ENCODE peak calls at places on chromosome 20, in six cellular contexts. G is neuronal stem cell, O is H9, K is H1, W is IMR-90, L is mesenchymal stem cell. V is an unnamed sample.

GRCh38 chr20:38127011-38127621 is 38.0 kb downstream of the TGM2 start:
- DNase-seq in G (no peak), O (no peak), K (no peak), W (peak), L (peak), V (peak)

GRCh38 chr20:24995741-24996448 is 3.3 kb upstream of the APMAP start:
- DNase-seq in G (no peak), O (peak), K (no peak), W (no peak), L (no peak), V (no peak)

GRCh38 chr20:5835234-5835845 is 85.1 kb downstream of the SHLD1 start:
- DNase-seq in G (no peak), O (no peak), K (no peak), W (peak), L (peak), V (no peak)

GRCh38 chr20:58868795-58869194 is 16.3 kb downstream of the GNAS start:
- DNase-seq in G (no peak), O (peak), K (no peak), W (no peak), L (no peak), V (peak)

GRCh38 chr20:37636212-37636975 is 57.4 kb upstream of the CTNNBL1 start:
- DNase-seq in G (no peak), O (no peak), K (no peak), W (no peak), L (no peak), V (no peak)

GRCh38 chr20:50560867-50561266 is 50.7 kb downstream of the PTPN1 start:
- DNase-seq in G (no peak), O (no peak), K (no peak), W (no peak), L (no peak), V (no peak)

GRCh38 chr20:37914672-37915433 is 11.9 kb downstream of the VSTM2L start:
- DNase-seq in G (peak), O (peak), K (no peak), W (no peak), L (peak), V (no peak)

GRCh38 chr20:61698598-61698960 is 367.1 kb downstream of the TAF4 start:
- DNase-seq in G (no peak), O (no peak), K (no peak), W (no peak), L (no peak), V (no peak)

GRCh38 chr20:19522080-19522801 is 235.8 kb upstream of the RIN2 start:
- DNase-seq in G (no peak), O (no peak), K (no peak), W (no peak), L (no peak), V (no peak)

GRCh38 chr20:11814276-11814675 is 103.4 kb upstream of the BTBD3 start:
- DNase-seq in G (no peak), O (no peak), K (no peak), W (peak), L (peak), V (peak)

GRCh38 chr20:57372157-57372556 is 19.0 kb upstream of the RBM38 start:
- DNase-seq in G (no peak), O (no peak), K (no peak), W (no peak), L (no peak), V (no peak)

GRCh38 chr20:57369601-57370000 is 18.5 kb downstream of the RAE1 start:
- DNase-seq in G (no peak), O (no peak), K (no peak), W (no peak), L (no peak), V (no peak)

GRCh38 chr20:57372581-57373350 is 18.4 kb upstream of the RBM38 start:
- DNase-seq in G (no peak), O (no peak), K (no peak), W (no peak), L (no peak), V (no peak)

GRCh38 chr20:57370316-57370715 is 19.3 kb downstream of the RAE1 start:
- DNase-seq in G (no peak), O (no peak), K (no peak), W (no peak), L (no peak), V (no peak)

DNA sequence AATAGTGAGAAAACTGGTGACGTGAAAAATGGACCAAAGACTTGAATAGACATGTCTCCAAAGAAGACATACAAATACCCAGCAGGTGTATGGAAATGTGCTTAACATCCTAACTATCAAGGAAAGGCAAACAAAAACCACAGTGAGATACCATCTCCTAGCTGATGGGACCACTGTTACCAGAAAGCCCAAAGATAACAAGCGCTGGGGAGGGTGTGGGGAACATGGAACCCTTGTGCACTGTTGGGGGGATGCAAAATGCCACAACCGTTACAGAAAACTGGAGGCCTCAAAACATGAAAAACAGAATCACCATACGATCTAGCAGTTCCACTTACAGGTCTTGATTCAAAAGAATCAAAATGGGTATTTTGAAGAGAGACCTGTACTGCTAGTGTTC is 19.8 kb upstream of the RBM38 start:
- DNase-seq in G (no peak), O (no peak), K (no peak), W (no peak), L (no peak), V (no peak)
- H4K91ac ChIP-seq in G (no peak), O (no peak), K (no peak), W (no peak), L (no peak), V (no peak)

GRCh38 chr20:41392871-41393704 is 26.5 kb upstream of the EMILIN3 start:
- DNase-seq in G (no peak), O (no peak), K (no peak), W (no peak), L (no peak), V (peak)
- H3K27ac ChIP-seq in G (no peak), O (no peak), K (no peak), W (no peak), L (no peak), V (peak)

DNA sequence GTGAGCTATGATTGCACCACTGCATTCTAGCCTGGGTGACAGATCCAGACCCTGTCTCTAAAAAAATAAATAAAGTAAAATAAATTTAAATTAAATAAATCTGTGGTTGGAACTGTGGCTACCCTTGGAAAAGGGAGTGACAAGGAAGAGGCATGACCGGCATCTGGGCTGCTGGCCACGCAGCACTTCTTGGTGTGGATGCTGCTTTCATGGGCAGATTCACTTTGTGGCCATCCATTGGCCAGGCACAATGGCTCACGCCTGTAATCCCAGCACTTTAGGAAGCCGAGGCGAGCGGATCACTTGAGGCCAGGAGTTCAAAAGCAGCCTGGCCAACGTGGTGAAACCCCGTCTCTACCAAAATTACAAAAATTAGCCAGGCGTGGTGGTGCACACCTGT is 16.1 kb downstream of the EBF4 start:
- DNase-seq in G (no peak), O (no peak), K (no peak), W (no peak), L (no peak), V (no peak)
- H3K23ac ChIP-seq in G (no peak), O (no peak), K (no peak), W (no peak), L (no peak), V (no peak)

DNA sequence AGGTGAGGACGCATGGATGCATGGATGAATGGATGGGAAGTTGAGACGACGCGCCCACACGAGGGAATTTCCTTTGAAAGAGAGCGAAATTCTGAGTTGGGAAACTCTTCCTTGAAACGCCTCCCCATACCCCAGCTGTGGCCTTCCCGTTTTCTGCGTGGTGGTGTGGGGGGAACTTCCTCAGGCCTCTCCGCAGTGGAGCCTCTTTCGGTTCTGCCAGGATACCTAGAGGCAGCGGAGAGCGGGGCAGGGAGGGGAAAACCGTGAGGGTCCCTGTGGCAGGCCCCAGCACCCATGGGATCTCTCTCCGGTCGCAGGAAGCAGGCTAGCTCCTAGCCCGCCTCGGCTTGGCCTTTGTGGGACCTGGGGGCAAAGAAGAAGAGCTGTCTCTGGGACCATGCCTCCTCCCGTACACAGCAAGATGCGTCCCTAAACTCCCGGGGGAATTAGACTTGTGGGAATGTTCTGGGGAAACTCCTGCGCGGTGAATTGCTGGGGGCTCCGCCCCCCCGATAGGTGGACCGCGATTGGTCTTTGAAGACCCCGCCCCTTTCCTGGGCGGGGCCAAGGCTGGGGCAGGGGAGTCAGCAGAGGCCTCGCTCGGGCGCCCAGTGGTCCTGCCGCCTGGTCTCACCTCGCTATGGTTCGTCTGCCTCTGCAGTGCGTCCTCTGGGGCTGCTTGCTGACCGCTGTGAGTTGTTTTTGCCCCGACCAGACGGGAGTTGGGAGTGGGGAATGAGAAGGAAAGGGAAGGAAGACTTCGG is at the start of gene CD40:
- DNase-seq in G (peak), O (peak), K (peak), W (peak), L (peak), V (peak)
- H4K91ac ChIP-seq in G (no peak), O (no peak), K (no peak), W (no peak), L (no peak), V (no peak)

GRCh38 chr20:33858666-33859065 is 47.5 kb downstream of the CHMP4B start:
- DNase-seq in G (no peak), O (no peak), K (no peak), W (no peak), L (no peak), V (no peak)

GRCh38 chr20:33861458-33861857 is 50.3 kb downstream of the CHMP4B start:
- DNase-seq in G (no peak), O (no peak), K (no peak), W (no peak), L (no peak), V (peak)

GRCh38 chr20:33857722-33858563 is 46.8 kb downstream of the CHMP4B start:
- DNase-seq in G (no peak), O (no peak), K (no peak), W (no peak), L (no peak), V (no peak)

GRCh38 chr20:33859157-33859695 is 48.1 kb downstream of the CHMP4B start:
- DNase-seq in G (no peak), O (no peak), K (no peak), W (no peak), L (no peak), V (peak)

DNA sequence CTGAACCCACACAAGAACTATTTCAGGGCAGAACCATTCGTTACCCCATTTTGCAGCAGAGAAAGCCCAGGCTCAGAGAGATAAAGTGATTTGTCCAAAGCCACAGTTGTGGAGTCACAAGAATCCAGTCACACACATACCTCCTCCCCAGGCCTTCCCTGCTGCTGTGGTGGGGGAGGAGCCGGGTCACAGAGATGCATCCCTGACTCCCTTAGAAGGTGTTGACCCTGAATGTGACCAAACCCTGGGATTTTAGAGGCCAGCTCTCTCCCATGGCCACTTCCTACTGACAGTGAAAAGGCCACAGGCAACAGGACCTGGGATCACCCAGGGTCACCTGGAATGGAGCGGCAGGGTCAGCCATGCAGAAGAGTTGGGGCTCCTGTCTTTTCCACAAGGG is 48.6 kb downstream of the CHMP4B start:
- DNase-seq in G (no peak), O (no peak), K (no peak), W (no peak), L (no peak), V (no peak)
- H3K27ac ChIP-seq in G (no peak), O (no peak), K (no peak), W (no peak), L (no peak), V (no peak)

GRCh38 chr20:49408705-49409104 is 73.8 kb downstream of the KCNB1 start:
- DNase-seq in G (no peak), O (no peak), K (no peak), W (no peak), L (no peak), V (no peak)
- H3K23ac ChIP-seq in G (no peak), O (no peak), K (no peak), W (no peak), L (no peak), V (no peak)

GRCh38 chr20:18266282-18266681 is 22.0 kb upstream of the ZNF133 start:
- DNase-seq in G (no peak), O (no peak), K (no peak), W (no peak), L (no peak), V (no peak)

GRCh38 chr20:18271160-18271559 is 17.2 kb upstream of the ZNF133 start:
- DNase-seq in G (no peak), O (no peak), K (no peak), W (no peak), L (no peak), V (no peak)

GRCh38 chr20:18272451-18272850 is 15.9 kb upstream of the ZNF133 start:
- DNase-seq in G (no peak), O (no peak), K (no peak), W (no peak), L (peak), V (peak)

GRCh38 chr20:18263723-18264122 is 24.6 kb upstream of the ZNF133 start:
- DNase-seq in G (no peak), O (no peak), K (no peak), W (no peak), L (no peak), V (peak)

GRCh38 chr20:18267815-18268214 is 20.5 kb upstream of the ZNF133 start:
- DNase-seq in G (peak), O (no peak), K (no peak), W (no peak), L (no peak), V (no peak)
- H4K91ac ChIP-seq in G (no peak), O (no peak), K (no peak), W (no peak), L (no peak), V (no peak)

GRCh38 chr20:35328689-35329088 is 36.5 kb upstream of the FAM83C start:
- DNase-seq in G (no peak), O (no peak), K (no peak), W (no peak), L (peak), V (no peak)
- H3K27ac ChIP-seq in G (no peak), O (no peak), K (no peak), W (no peak), L (no peak), V (no peak)

DNA sequence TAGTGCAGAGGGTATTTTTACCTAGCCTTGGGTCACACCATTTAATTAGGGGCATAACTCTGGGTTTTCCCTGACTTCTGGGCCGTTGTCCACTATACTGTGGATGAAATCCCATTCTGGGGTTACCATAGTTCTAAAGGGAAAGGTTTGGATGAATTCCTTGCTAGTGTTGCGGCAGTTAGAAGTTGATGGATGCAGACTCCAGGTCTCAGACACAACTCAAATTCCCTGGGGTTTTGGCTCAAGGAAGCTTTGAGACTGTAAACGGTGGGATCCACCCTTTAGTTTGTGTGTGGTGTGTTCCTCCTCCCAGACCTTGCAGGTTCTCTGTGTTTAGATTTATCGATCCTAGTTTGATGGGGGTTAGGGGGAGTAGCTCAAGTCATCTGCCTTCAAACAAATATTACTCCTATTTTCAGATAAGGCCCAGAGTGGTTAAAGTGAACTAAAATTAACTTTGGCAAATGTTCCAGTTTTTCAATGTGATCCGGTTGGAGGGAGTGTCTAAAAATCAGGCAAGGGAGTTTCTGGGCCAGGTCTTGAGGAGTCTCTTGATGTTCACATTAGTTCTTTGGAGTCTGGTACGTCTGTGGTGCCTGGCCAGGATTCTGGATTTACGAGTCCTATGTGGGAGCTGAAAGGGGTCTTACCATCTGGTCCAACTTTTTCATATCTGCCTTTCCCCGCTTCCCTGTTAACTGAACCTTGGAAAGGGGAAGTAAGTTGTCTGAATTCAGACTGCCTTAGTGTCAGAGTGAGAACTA is 1.5 kb downstream of the RALY start:
- DNase-seq in G (no peak), O (no peak), K (no peak), W (no peak), L (peak), V (no peak)
- H3K23ac ChIP-seq in G (no peak), O (no peak), K (no peak), W (peak), L (no peak), V (no peak)

DNA sequence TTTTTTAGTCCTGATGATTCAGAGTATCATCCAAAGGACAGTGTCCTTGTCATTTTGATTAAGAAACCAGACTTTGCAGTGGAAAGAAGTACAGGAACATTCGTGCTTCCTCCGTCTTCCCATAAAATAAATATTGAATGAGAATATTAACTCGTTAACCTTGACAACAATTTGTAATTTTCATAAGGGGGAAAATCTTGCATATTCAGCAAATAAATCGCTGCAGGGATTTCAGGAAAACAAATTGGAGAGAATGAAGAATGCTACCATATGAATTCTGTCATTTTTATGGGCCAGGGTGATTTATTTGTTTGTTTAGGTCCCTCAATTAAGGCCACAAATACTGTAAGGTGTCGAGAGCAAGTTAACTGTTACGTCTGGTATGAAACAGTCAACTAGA is 167.0 kb upstream of the TSHZ2 start:
- DNase-seq in G (no peak), O (no peak), K (no peak), W (no peak), L (no peak), V (no peak)
- H4K91ac ChIP-seq in G (no peak), O (no peak), K (no peak), W (no peak), L (no peak), V (no peak)

V was measured in trophoblast cell.